ENCODE peak calls at places on chromosomes 11 and 22, in nine cellular contexts. C is CD4-positive, alpha-beta memory T cell; G is activated gamma-delta T cell treated with Interleukin-2 at 50 U/mL for 16 hours; R is stimulated activated CD4-positive, alpha-beta T cell treated with anti-CD3 and anti-CD28 coated beads, Interleukin-12 subunit alpha, Interleukin-12 subunit beta, amount 100 ng/mL, for 48 hours; O is A673; J is cardiac fibroblast; Q is hypothalamus; H is EL; T is dermis microvascular lymphatic vessel endothelial cell. X is an unnamed sample.

GRCh38 chr11:45361551-45361950 is 75.4 kb upstream of the SYT13 start:
- DNase-seq in H (no peak), O (no peak), R (no peak), Q (no peak), G (no peak), C (no peak), T (no peak), J (no peak), X (no peak)

GRCh38 chr11:28482666-28483065 is 374.5 kb downstream of the METTL15 start:
- DNase-seq in C (no peak), O (no peak), J (no peak), T (no peak), H (no peak), R (no peak), G (no peak), Q (no peak), X (no peak)

GRCh38 chr11:107651672-107652071 is 60.2 kb downstream of the SLN start:
- DNase-seq in C (no peak), Q (no peak), H (no peak), O (peak; percentile 27), R (no peak), J (peak; percentile 5), T (no peak), G (no peak), X (no peak)

GRCh38 chr11:25247336-25247735 is 750.5 kb downstream of the LUZP2 start:
- DNase-seq in Q (no peak), J (peak; percentile 4), O (no peak), T (no peak), R (no peak), C (no peak), H (no peak), G (no peak), X (no peak)

GRCh38 chr11:102208835-102209234 is 98.6 kb downstream of the YAP1 start:
- DNase-seq in T (no peak), H (no peak), Q (no peak), O (no peak), C (no peak), J (no peak), G (no peak), R (no peak), X (no peak)

GRCh38 chr11:65575568-65576231 is at the start of gene EHBP1L1:
- DNase-seq in G (peak; percentile 66), H (peak; percentile 62), O (peak; percentile 78), R (peak; percentile 73), T (no peak), C (peak; percentile 82), Q (no peak), J (peak; percentile 58), X (peak; percentile 83)

GRCh38 chr11:86021390-86021789 is 47.5 kb downstream of the PICALM start:
- DNase-seq in R (no peak), O (no peak), C (no peak), J (peak; percentile 28), Q (no peak), T (no peak), G (no peak), H (no peak), X (no peak)

GRCh38 chr11:89381094-89381493 is 110.1 kb downstream of the NOX4 start:
- DNase-seq in R (no peak), C (no peak), O (peak; percentile 4), T (peak; percentile 97), Q (no peak), G (no peak), J (peak; percentile 99), H (peak; percentile 92), X (no peak)

GRCh38 chr11:87908086-87908485 is 267.2 kb downstream of the RAB38 start:
- DNase-seq in C (no peak), H (no peak), G (no peak), T (no peak), Q (no peak), O (no peak), R (no peak), J (no peak), X (no peak)

GRCh38 chr11:110892741-110893285 is 180.6 kb upstream of the ARHGAP20 start:
- DNase-seq in H (no peak), O (no peak), J (peak; percentile 26), G (no peak), Q (no peak), C (no peak), T (no peak), R (no peak), X (no peak)

GRCh38 chr11:132604446-132604845 is 927.9 kb downstream of the OPCML start:
- DNase-seq in C (no peak), G (no peak), T (no peak), J (peak; percentile 71), H (peak; percentile 82), O (no peak), Q (no peak), R (no peak), X (no peak)

GRCh38 chr11:67456068-67456705 is 1.0 kb downstream of the CABP4 start:
- DNase-seq in Q (no peak), R (no peak), G (no peak), J (no peak), T (no peak), O (no peak), C (no peak), H (no peak), X (no peak)

GRCh38 chr11:62540804-62541671 is 5.6 kb downstream of the AHNAK start:
- DNase-seq in Q (no peak), H (peak; percentile 27), T (no peak), G (no peak), O (no peak), R (no peak), C (no peak), J (no peak), X (no peak)

GRCh38 chr22:49080631-49081030 is 747.0 kb downstream of the BRD1 start:
- DNase-seq in O (no peak), C (no peak), Q (no peak), T (no peak), J (no peak), R (no peak), G (no peak), H (no peak), X (no peak)

GRCh38 chr22:23527971-23528740 is 51.9 kb downstream of the IGLL1 start:
- DNase-seq in R (no peak), H (no peak), J (no peak), O (no peak), T (no peak), C (no peak), Q (no peak), G (no peak), X (no peak)

GRCh38 chr11:72233773-72234513 is 9.4 kb downstream of the INPPL1 start:
- DNase-seq in T (no peak), Q (no peak), R (no peak), O (no peak), H (no peak), C (no peak), G (no peak), J (no peak), X (no peak)

GRCh38 chr11:111426615-111427014 is 47.5 kb upstream of the POU2AF1 start:
- DNase-seq in C (no peak), T (no peak), H (no peak), J (no peak), Q (no peak), G (no peak), R (no peak), O (no peak), X (no peak)

GRCh38 chr22:39956932-39957664 is 3.1 kb upstream of the TMA7B start:
- DNase-seq in O (no peak), R (no peak), H (no peak), C (no peak), Q (no peak), G (no peak), J (no peak), T (no peak), X (no peak)

GRCh38 chr11:78331711-78332110 is 85.9 kb downstream of the GAB2 start:
- DNase-seq in C (no peak), R (no peak), G (no peak), J (no peak), T (no peak), H (no peak), O (no peak), Q (no peak), X (no peak)

GRCh38 chr11:104525416-104525815 is 361.5 kb upstream of the PDGFD start:
- DNase-seq in Q (no peak), C (no peak), R (no peak), T (no peak), H (no peak), G (no peak), J (no peak), O (no peak), X (no peak)

GRCh38 chr22:43173566-43173965 is 13.4 kb downstream of the TTLL12 start:
- DNase-seq in Q (no peak), R (no peak), O (no peak), T (no peak), C (no peak), J (no peak), H (no peak), G (no peak), X (no peak)

GRCh38 chr22:20239951-20240773 is 28.0 kb downstream of the RTN4R start:
- DNase-seq in H (no peak), T (peak; percentile 18), G (no peak), J (no peak), O (no peak), C (no peak), Q (no peak), R (no peak), X (no peak)

GRCh38 chr11:15649371-15650104 is 534.8 kb downstream of the INSC start:
- DNase-seq in C (no peak), O (no peak), H (no peak), T (no peak), R (no peak), Q (no peak), J (peak; percentile 43), G (no peak), X (no peak)

GRCh38 chr11:45400594-45400993 is 114.5 kb upstream of the SYT13 start:
- DNase-seq in O (peak; percentile 42), C (no peak), T (no peak), J (peak; percentile 89), H (peak; percentile 73), R (no peak), G (no peak), Q (no peak), X (no peak)

GRCh38 chr11:122877732-122878131 is 4.8 kb upstream of the JHY start:
- DNase-seq in T (no peak), H (no peak), J (no peak), O (no peak), Q (no peak), C (no peak), G (no peak), R (no peak), X (no peak)

GRCh38 chr22:46075764-46076531 is 74.4 kb upstream of the PPARA start:
- DNase-seq in C (no peak), J (peak; percentile 46), H (peak; percentile 38), Q (no peak), O (peak; percentile 47), T (no peak), G (no peak), R (no peak), X (no peak)

GRCh38 chr11:13207665-13208594 is 69.7 kb upstream of the BMAL1 start:
- DNase-seq in O (peak; percentile 78), H (peak; percentile 76), R (no peak), T (peak; percentile 82), G (no peak), J (peak; percentile 89), C (peak; percentile 36), Q (no peak), X (no peak)

GRCh38 chr11:36945384-36945783 is 347.3 kb upstream of the RAG2 start:
- DNase-seq in G (no peak), T (no peak), O (peak; percentile 89), H (peak; percentile 1), Q (no peak), C (no peak), J (peak; percentile 22), R (no peak), X (no peak)

GRCh38 chr11:124897681-124898680 is at the start of gene ROBO4:
- DNase-seq in O (no peak), T (no peak), Q (no peak), R (no peak), J (peak; percentile 97), H (peak; percentile 93), C (no peak), G (no peak), X (no peak)

GRCh38 chr11:45930031-45930794 is 7.8 kb downstream of the LARGE2 start:
- DNase-seq in J (no peak), Q (no peak), R (no peak), T (peak; percentile 25), O (no peak), C (peak; percentile 50), G (peak; percentile 44), H (no peak), X (peak; percentile 71)

GRCh38 chr11:36345084-36345511 is 49.0 kb downstream of the PRR5L start:
- DNase-seq in H (no peak), C (no peak), J (no peak), R (no peak), O (no peak), G (no peak), Q (no peak), T (no peak), X (no peak)

X was measured in CD8-positive, alpha-beta memory T cell.